ENCODE peak calls at places on chromosomes 1 and 21, in nine cellular contexts. L is D341Med; D is stimulated activated CD4-positive, alpha-beta T cell treated with anti-CD3 and anti-CD28 coated beads, Interleukin-1b, Interleukin-23, amount 100 ng/mL, for 24 hours; A is Ammon's horn; B is transverse colon; J is posterior vena cava; M is amniotic stem cell; G is stimulated activated CD8-positive, alpha-beta memory T cell treated with anti-CD3 and anti-CD28 coated beads, Interleukin-4, amount 100 ng/mL, for 1 hour; R is HFFc6. K is an unnamed sample.

GRCh38 chr1:205456383-205456867 is 580 bp upstream of the BLACAT1 start:
- DNase-seq in G (no peak), J (no peak), M (no peak), B (no peak), R (no peak), L (peak; percentile 75), A (no peak), D (no peak), K (no peak)

GRCh38 chr1:161954050-161954449 is 69.6 kb downstream of the OLFML2B start:
- DNase-seq in R (no peak), M (no peak), B (no peak), D (no peak), A (no peak), J (no peak), L (no peak), G (no peak), K (no peak)

GRCh38 chr1:9181990-9182783 is 52.4 kb upstream of the H6PD start:
- DNase-seq in A (no peak), D (no peak), L (peak; percentile 83), R (no peak), M (no peak), B (peak; percentile 53), J (no peak), G (no peak), K (peak; percentile 55)

GRCh38 chr1:5368211-5368610 is 624.0 kb downstream of the NPHP4 start:
- DNase-seq in R (no peak), A (no peak), J (no peak), B (no peak), G (no peak), L (no peak), M (no peak), D (no peak), K (no peak)

GRCh38 chr1:175734642-175735041 is 8.8 kb downstream of the TNR start:
- DNase-seq in J (no peak), D (no peak), M (no peak), B (no peak), R (no peak), A (peak; percentile 40), G (no peak), L (no peak), K (no peak)

GRCh38 chr1:247639381-247639981 is 34.1 kb downstream of the OR2G3 start:
- DNase-seq in R (no peak), B (peak; percentile 90), J (peak; percentile 93), D (peak; percentile 25), L (no peak), M (no peak), A (peak; percentile 68), G (no peak), K (peak; percentile 89)

GRCh38 chr1:62800274-62800673 is 16.3 kb downstream of the ATG4C start:
- DNase-seq in D (no peak), M (no peak), B (no peak), A (no peak), R (no peak), J (no peak), G (no peak), L (no peak), K (no peak)

GRCh38 chr21:36728371-36729111 is 29.6 kb downstream of the SIM2 start:
- DNase-seq in B (no peak), A (no peak), L (no peak), D (no peak), G (no peak), M (no peak), J (no peak), R (no peak), K (no peak)

GRCh38 chr1:2030076-2030870 is 11.1 kb downstream of the GABRD start:
- DNase-seq in J (no peak), R (no peak), L (no peak), A (no peak), M (no peak), B (no peak), G (no peak), D (no peak), K (no peak)

GRCh38 chr21:45819478-45820170 is 161.9 kb upstream of the COL6A1 start:
- DNase-seq in B (no peak), M (no peak), A (no peak), L (peak; percentile 33), G (no peak), J (peak; percentile 75), D (no peak), R (no peak), K (no peak)

GRCh38 chr1:104855550-104855949 is 1105.9 kb downstream of the AMY1C start:
- DNase-seq in R (no peak), M (no peak), G (no peak), A (no peak), D (no peak), B (no peak), L (no peak), J (no peak), K (no peak)

GRCh38 chr1:40315239-40315794 is 1.8 kb downstream of the COL9A2 start:
- DNase-seq in D (peak; percentile 70), G (peak; percentile 53), J (peak; percentile 95), R (peak; percentile 66), M (peak; percentile 43), B (peak; percentile 87), L (peak; percentile 85), A (peak; percentile 94), K (peak; percentile 82)

GRCh38 chr1:231053493-231054162 is 13.6 kb upstream of the FAM89A start:
- DNase-seq in B (peak; percentile 33), L (no peak), G (no peak), R (peak; percentile 70), J (no peak), D (no peak), A (peak; percentile 68), M (peak; percentile 18), K (peak; percentile 25)

GRCh38 chr21:33039542-33039941 is 13.8 kb downstream of the OLIG2 start:
- DNase-seq in G (no peak), L (no peak), J (no peak), M (no peak), D (no peak), A (peak; percentile 95), R (no peak), B (no peak), K (no peak)

GRCh38 chr1:244302889-244303609 is 148.7 kb downstream of the ADSS2 start:
- DNase-seq in G (no peak), R (peak; percentile 30), D (no peak), B (peak; percentile 50), L (no peak), A (no peak), M (no peak), J (peak; percentile 40), K (peak; percentile 64)

GRCh38 chr1:30041741-30042437 is 681.5 kb downstream of the MATN1 start:
- DNase-seq in L (peak; percentile 3), M (no peak), D (no peak), G (no peak), R (no peak), A (no peak), J (no peak), B (no peak), K (no peak)

GRCh38 chr1:210236840-210237409 is 4.3 kb downstream of the SERTAD4 start:
- DNase-seq in R (no peak), L (no peak), G (no peak), J (peak; percentile 84), M (no peak), D (no peak), B (peak; percentile 35), A (peak; percentile 80), K (peak; percentile 74)

GRCh38 chr1:167239257-167239656 is 18.6 kb downstream of the POU2F1 start:
- DNase-seq in R (no peak), M (no peak), D (no peak), A (no peak), B (no peak), J (no peak), G (no peak), L (no peak), K (no peak)

GRCh38 chr21:15514073-15514946 is 215.5 kb upstream of the USP25 start:
- DNase-seq in R (no peak), A (peak; percentile 46), J (no peak), D (peak; percentile 20), M (no peak), G (peak; percentile 13), L (no peak), B (peak; percentile 52), K (peak; percentile 48)

GRCh38 chr1:178609015-178609414 is 96.1 kb downstream of the TEX35 start:
- DNase-seq in G (no peak), B (no peak), J (no peak), L (no peak), A (no peak), R (peak; percentile 92), M (peak; percentile 50), D (no peak), K (no peak)

GRCh38 chr1:66365628-66366027 is 168.3 kb upstream of the SGIP1 start:
- DNase-seq in L (no peak), M (no peak), A (no peak), D (no peak), B (no peak), J (no peak), G (no peak), R (no peak), K (no peak)

GRCh38 chr1:42963378-42964005 is 4.8 kb upstream of the SLC2A1 start:
- DNase-seq in D (no peak), L (no peak), A (no peak), R (peak; percentile 74), J (no peak), G (no peak), B (no peak), M (peak; percentile 57), K (no peak)

GRCh38 chr1:26471201-26471497 is 1.1 kb upstream of the HMGN2 start:
- DNase-seq in B (no peak), R (no peak), A (no peak), D (no peak), J (no peak), M (no peak), G (no peak), L (no peak), K (no peak)